ENCODE peak calls at places on chromosomes 5 and 9, in seven cellular contexts. One of them, this sample, is unnamed. For H3K9me3, the result is how much of the 10 kb centered on the place peaks cover.

GRCh38 chr9:23493219-23493618 is 332.8 kb downstream of the ELAVL2 start:
- DNase-seq in upper lobe of right lung: no peak
- DNase-seq in ovary: no peak
- DNase-seq in body of pancreas: no peak
- DNase-seq in H1: no peak
- DNase-seq in left ventricle myocardium inferior: no peak
- DNase-seq in mucosa of descending colon: no peak
- DNase-seq in this sample: no peak

GRCh38 chr5:146667633-146668032 is 151.6 kb upstream of the GPR151 start:
- DNase-seq in mucosa of descending colon: no peak
- DNase-seq in body of pancreas: no peak
- DNase-seq in H1: no peak
- DNase-seq in left ventricle myocardium inferior: no peak
- DNase-seq in ovary: no peak
- DNase-seq in upper lobe of right lung: no peak
- DNase-seq in this sample: no peak

GRCh38 chr5:57036621-57037160 is 84.8 kb upstream of the MIER3 start:
- DNase-seq in left ventricle myocardium inferior: no peak
- DNase-seq in H1: no peak
- DNase-seq in ovary: no peak
- DNase-seq in body of pancreas: no peak
- DNase-seq in upper lobe of right lung: no peak
- DNase-seq in mucosa of descending colon: no peak
- DNase-seq in this sample: no peak

GRCh38 chr5:159051431-159052281 is 48.1 kb downstream of the EBF1 start:
- DNase-seq in upper lobe of right lung: peak
- DNase-seq in left ventricle myocardium inferior: peak
- DNase-seq in body of pancreas: peak
- DNase-seq in ovary: peak
- DNase-seq in mucosa of descending colon: peak
- DNase-seq in H1: no peak
- DNase-seq in this sample: peak

GRCh38 chr5:100777680-100778281 is 125.3 kb downstream of the ST8SIA4 start:
- DNase-seq in ovary: no peak
- DNase-seq in mucosa of descending colon: no peak
- DNase-seq in left ventricle myocardium inferior: no peak
- DNase-seq in body of pancreas: no peak
- DNase-seq in H1: no peak
- DNase-seq in upper lobe of right lung: no peak
- DNase-seq in this sample: no peak

GRCh38 chr9:82271099-82271498 is 282.5 kb downstream of the SPATA31D1 start:
- DNase-seq in upper lobe of right lung: no peak
- DNase-seq in mucosa of descending colon: no peak
- DNase-seq in body of pancreas: no peak
- DNase-seq in ovary: no peak
- DNase-seq in left ventricle myocardium inferior: no peak
- DNase-seq in H1: no peak
- DNase-seq in this sample: no peak

GRCh38 chr9:18947772-18948391 is 85.1 kb downstream of the SAXO1 start:
- DNase-seq in upper lobe of right lung: no peak
- DNase-seq in mucosa of descending colon: no peak
- DNase-seq in ovary: no peak
- DNase-seq in H1: no peak
- DNase-seq in body of pancreas: no peak
- DNase-seq in left ventricle myocardium inferior: no peak
- DNase-seq in this sample: no peak

GRCh38 chr5:103461223-103461622 is 101.4 kb downstream of the NUDT12 start:
- DNase-seq in ovary: no peak
- DNase-seq in mucosa of descending colon: no peak
- DNase-seq in upper lobe of right lung: no peak
- DNase-seq in body of pancreas: no peak
- DNase-seq in left ventricle myocardium inferior: no peak
- DNase-seq in H1: no peak
- DNase-seq in this sample: no peak

GRCh38 chr5:154449786-154450185 is 4.0 kb downstream of the SAP30L start:
- DNase-seq in mucosa of descending colon: no peak
- DNase-seq in upper lobe of right lung: no peak
- DNase-seq in left ventricle myocardium inferior: no peak
- DNase-seq in body of pancreas: no peak
- DNase-seq in ovary: no peak
- DNase-seq in H1: no peak
- DNase-seq in this sample: no peak

GRCh38 chr5:149940077-149940574 is 4.5 kb downstream of the PDE6A start:
- DNase-seq in left ventricle myocardium inferior: no peak
- DNase-seq in mucosa of descending colon: no peak
- DNase-seq in ovary: no peak
- DNase-seq in H1: no peak
- DNase-seq in upper lobe of right lung: no peak
- DNase-seq in body of pancreas: no peak
- DNase-seq in this sample: no peak

GRCh38 chr9:131831380-131832165 is 91.7 kb upstream of the RAPGEF1 start:
- DNase-seq in body of pancreas: no peak
- DNase-seq in left ventricle myocardium inferior: no peak
- DNase-seq in mucosa of descending colon: no peak
- DNase-seq in H1: no peak
- DNase-seq in upper lobe of right lung: no peak
- DNase-seq in ovary: no peak
- DNase-seq in this sample: no peak

GRCh38 chr5:115379622-115380344 is 83.3 kb upstream of the CCDC112 start:
- DNase-seq in upper lobe of right lung: no peak
- DNase-seq in H1: no peak
- DNase-seq in body of pancreas: peak
- DNase-seq in mucosa of descending colon: peak
- DNase-seq in left ventricle myocardium inferior: no peak
- DNase-seq in ovary: no peak
- DNase-seq in this sample: no peak

GRCh38 chr9:111253742-111254437 is 76.1 kb downstream of the OR2K2 start:
- DNase-seq in ovary: no peak
- DNase-seq in H1: no peak
- DNase-seq in upper lobe of right lung: no peak
- DNase-seq in left ventricle myocardium inferior: no peak
- DNase-seq in body of pancreas: no peak
- DNase-seq in mucosa of descending colon: no peak
- DNase-seq in this sample: peak

GRCh38 chr5:172918421-172919371 is 40.5 kb upstream of the RPL26L1 start:
- DNase-seq in body of pancreas: no peak
- DNase-seq in left ventricle myocardium inferior: no peak
- DNase-seq in H1: no peak
- DNase-seq in mucosa of descending colon: peak
- DNase-seq in ovary: no peak
- DNase-seq in upper lobe of right lung: no peak
- DNase-seq in this sample: no peak

GRCh38 chr9:96460877-96461276 is 10.9 kb downstream of the HABP4 start:
- DNase-seq in upper lobe of right lung: no peak
- DNase-seq in left ventricle myocardium inferior: no peak
- DNase-seq in H1: no peak
- DNase-seq in mucosa of descending colon: no peak
- DNase-seq in body of pancreas: no peak
- DNase-seq in ovary: no peak
- DNase-seq in this sample: no peak

GRCh38 chr5:169706758-169707450 is 69.8 kb downstream of the DOCK2 start:
- DNase-seq in upper lobe of right lung: no peak
- DNase-seq in mucosa of descending colon: no peak
- DNase-seq in body of pancreas: no peak
- DNase-seq in ovary: no peak
- DNase-seq in H1: no peak
- DNase-seq in left ventricle myocardium inferior: no peak
- DNase-seq in this sample: no peak

GRCh38 chr5:112735702-112736101 is 2.0 kb upstream of the APC start:
- DNase-seq in upper lobe of right lung: no peak
- DNase-seq in H1: no peak
- DNase-seq in left ventricle myocardium inferior: no peak
- DNase-seq in mucosa of descending colon: no peak
- DNase-seq in body of pancreas: no peak
- DNase-seq in ovary: no peak
- DNase-seq in this sample: no peak

GRCh38 chr5:76210946-76211345 is 127.8 kb downstream of the SV2C start:
- DNase-seq in left ventricle myocardium inferior: no peak
- DNase-seq in body of pancreas: no peak
- DNase-seq in ovary: no peak
- DNase-seq in upper lobe of right lung: no peak
- DNase-seq in mucosa of descending colon: no peak
- DNase-seq in H1: no peak
- DNase-seq in this sample: no peak

GRCh38 chr9:137301086-137301947 is 754 bp downstream of the NRARP start:
- DNase-seq in upper lobe of right lung: peak
- DNase-seq in H1: no peak
- DNase-seq in ovary: peak
- DNase-seq in body of pancreas: peak
- DNase-seq in mucosa of descending colon: peak
- DNase-seq in left ventricle myocardium inferior: peak
- DNase-seq in this sample: no peak

GRCh38 chr5:180253036-180253824 is 38.7 kb downstream of the MAPK9 start:
- DNase-seq in ovary: no peak
- DNase-seq in upper lobe of right lung: no peak
- DNase-seq in mucosa of descending colon: no peak
- DNase-seq in left ventricle myocardium inferior: no peak
- DNase-seq in H1: no peak
- DNase-seq in body of pancreas: no peak
- DNase-seq in this sample: no peak

GRCh38 chr5:180251887-180252286 is 40.0 kb downstream of the MAPK9 start:
- DNase-seq in mucosa of descending colon: no peak
- DNase-seq in H1: no peak
- DNase-seq in left ventricle myocardium inferior: no peak
- DNase-seq in upper lobe of right lung: no peak
- DNase-seq in ovary: no peak
- DNase-seq in body of pancreas: no peak
- DNase-seq in this sample: no peak

GRCh38 chr5:180250329-180250728 is 41.3 kb upstream of the RASGEF1C start:
- DNase-seq in upper lobe of right lung: no peak
- DNase-seq in left ventricle myocardium inferior: no peak
- DNase-seq in mucosa of descending colon: no peak
- DNase-seq in body of pancreas: no peak
- DNase-seq in ovary: no peak
- DNase-seq in H1: no peak
- DNase-seq in this sample: no peak

GRCh38 chr5:180251141-180251540 is 40.7 kb downstream of the MAPK9 start:
- DNase-seq in upper lobe of right lung: no peak
- DNase-seq in ovary: no peak
- DNase-seq in mucosa of descending colon: no peak
- DNase-seq in body of pancreas: no peak
- DNase-seq in left ventricle myocardium inferior: no peak
- DNase-seq in H1: no peak
- DNase-seq in this sample: no peak
- H3K9me3 ChIP-seq in upper lobe of right lung: half or more
- H3K9me3 ChIP-seq in ovary: under half
- H3K9me3 ChIP-seq in mucosa of descending colon: half or more
- H3K9me3 ChIP-seq in body of pancreas: under half
- H3K9me3 ChIP-seq in left ventricle myocardium inferior: half or more
- H3K9me3 ChIP-seq in H1: half or more
- H3K9me3 ChIP-seq in this sample: under half

GRCh38 chr5:178995341-178995690 is 196 bp upstream of the GRM6 start:
- DNase-seq in H1: no peak
- DNase-seq in ovary: no peak
- DNase-seq in mucosa of descending colon: no peak
- DNase-seq in body of pancreas: no peak
- DNase-seq in upper lobe of right lung: no peak
- DNase-seq in left ventricle myocardium inferior: no peak
- DNase-seq in this sample: no peak

GRCh38 chr5:178993955-178994579 is 1.1 kb downstream of the GRM6 start:
- DNase-seq in ovary: no peak
- DNase-seq in mucosa of descending colon: no peak
- DNase-seq in body of pancreas: no peak
- DNase-seq in upper lobe of right lung: no peak
- DNase-seq in left ventricle myocardium inferior: no peak
- DNase-seq in H1: no peak
- DNase-seq in this sample: no peak

GRCh38 chr5:178993236-178993765 is 1.8 kb downstream of the GRM6 start:
- DNase-seq in body of pancreas: no peak
- DNase-seq in left ventricle myocardium inferior: no peak
- DNase-seq in H1: no peak
- DNase-seq in ovary: no peak
- DNase-seq in upper lobe of right lung: no peak
- DNase-seq in mucosa of descending colon: no peak
- DNase-seq in this sample: no peak

GRCh38 chr5:178996156-178996555 is 1.0 kb upstream of the GRM6 start:
- DNase-seq in left ventricle myocardium inferior: no peak
- DNase-seq in mucosa of descending colon: no peak
- DNase-seq in ovary: no peak
- DNase-seq in upper lobe of right lung: no peak
- DNase-seq in body of pancreas: no peak
- DNase-seq in H1: no peak
- DNase-seq in this sample: no peak

GRCh38 chr5:178994580-178995340 is at the start of gene GRM6:
- DNase-seq in ovary: no peak
- DNase-seq in body of pancreas: no peak
- DNase-seq in mucosa of descending colon: no peak
- DNase-seq in upper lobe of right lung: no peak
- DNase-seq in left ventricle myocardium inferior: no peak
- DNase-seq in H1: no peak
- DNase-seq in this sample: no peak
- H3K9me3 ChIP-seq in ovary: under half
- H3K9me3 ChIP-seq in body of pancreas: under half
- H3K9me3 ChIP-seq in mucosa of descending colon: under half
- H3K9me3 ChIP-seq in upper lobe of right lung: under half
- H3K9me3 ChIP-seq in left ventricle myocardium inferior: under half
- H3K9me3 ChIP-seq in H1: under half
- H3K9me3 ChIP-seq in this sample: under half

DNA sequence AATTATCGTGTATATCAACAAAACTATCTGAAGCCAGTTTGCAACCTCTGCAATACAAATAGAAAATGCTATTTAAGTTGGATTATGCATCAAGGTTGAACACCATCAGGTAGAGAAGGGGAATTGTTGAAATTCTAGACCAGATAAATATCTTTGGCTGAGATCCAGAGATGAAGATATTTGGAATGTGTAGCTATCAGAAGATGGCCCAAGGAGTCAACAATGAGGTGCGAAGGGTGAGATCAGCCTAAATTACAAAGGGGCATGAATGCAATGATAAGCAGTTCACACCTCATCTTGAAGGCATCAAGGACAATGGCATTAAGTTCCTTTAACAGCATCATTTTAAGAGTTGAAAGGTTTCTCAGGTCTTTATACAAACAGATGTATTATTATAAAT is 572.1 kb upstream of the DMAC1 start:
- DNase-seq in left ventricle myocardium inferior: no peak
- DNase-seq in H1: no peak
- DNase-seq in upper lobe of right lung: no peak
- DNase-seq in body of pancreas: no peak
- DNase-seq in ovary: no peak
- DNase-seq in mucosa of descending colon: no peak
- DNase-seq in this sample: no peak
- H3K9me3 ChIP-seq in left ventricle myocardium inferior: under half
- H3K9me3 ChIP-seq in H1: under half
- H3K9me3 ChIP-seq in upper lobe of right lung: under half
- H3K9me3 ChIP-seq in body of pancreas: under half
- H3K9me3 ChIP-seq in ovary: under half
- H3K9me3 ChIP-seq in mucosa of descending colon: under half
- H3K9me3 ChIP-seq in this sample: under half

DNA sequence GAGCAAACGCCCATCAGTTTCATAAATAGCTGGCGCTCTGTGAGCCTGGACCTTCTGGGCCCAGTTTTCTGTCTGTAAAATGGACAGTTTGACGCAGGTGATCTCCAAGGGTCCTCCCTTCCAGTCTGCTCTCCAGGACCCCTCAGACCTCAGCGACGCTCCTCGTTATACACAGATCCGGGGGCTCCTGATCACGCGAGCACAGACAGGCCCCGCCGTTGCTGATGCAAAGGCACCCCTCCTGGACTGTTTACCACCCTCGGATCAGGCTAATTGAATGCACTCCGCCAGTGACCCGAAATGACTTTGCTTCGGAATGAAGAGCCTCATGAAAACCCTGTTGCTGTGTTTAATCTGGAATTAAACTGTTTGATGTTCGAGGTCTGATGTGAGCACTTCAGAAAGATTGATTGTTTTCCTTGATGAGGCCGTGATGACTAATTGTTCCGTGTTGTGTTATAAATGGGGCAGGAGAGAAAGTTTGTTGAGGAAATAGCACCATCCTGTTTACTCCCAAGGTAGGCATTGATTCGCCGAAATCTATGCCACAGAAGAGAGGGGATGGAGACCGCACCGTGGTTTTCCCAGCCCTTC is 190.5 kb upstream of the PPP1R26 start:
- DNase-seq in ovary: no peak
- DNase-seq in H1: no peak
- DNase-seq in mucosa of descending colon: no peak
- DNase-seq in body of pancreas: no peak
- DNase-seq in upper lobe of right lung: no peak
- DNase-seq in left ventricle myocardium inferior: no peak
- DNase-seq in this sample: no peak
- H3K9me3 ChIP-seq in ovary: under half
- H3K9me3 ChIP-seq in H1: under half
- H3K9me3 ChIP-seq in mucosa of descending colon: under half
- H3K9me3 ChIP-seq in body of pancreas: under half
- H3K9me3 ChIP-seq in upper lobe of right lung: under half
- H3K9me3 ChIP-seq in left ventricle myocardium inferior: under half
- H3K9me3 ChIP-seq in this sample: under half

This sample was measured in gastrocnemius medialis.